ENCODE peak calls at places on chromosomes 1 and 21, in six cellular contexts. U, I, F, Q, Y and X are unnamed samples.

GRCh38 chr1:44905276-44905675 is 62.2 kb upstream of the PTCH2 start:
- DNase-seq in U (no peak), I (no peak), F (no peak), Q (no peak), Y (no peak), X (no peak)

GRCh38 chr1:7588457-7588827 is 182.7 kb upstream of the VAMP3 start:
- DNase-seq in U (no peak), I (no peak), F (no peak), Q (no peak), Y (no peak), X (no peak)

GRCh38 chr21:26224351-26224750 is 53.8 kb upstream of the APP start:
- DNase-seq in U (no peak), I (no peak), F (no peak), Q (no peak), Y (no peak), X (no peak)

GRCh38 chr1:218711884-218712674 is 366.9 kb downstream of the TGFB2 start:
- DNase-seq in U (no peak), I (peak), F (no peak), Q (no peak), Y (no peak), X (no peak)

GRCh38 chr1:182478238-182478637 is 28.3 kb downstream of the RGSL1 start:
- DNase-seq in U (no peak), I (no peak), F (no peak), Q (no peak), Y (no peak), X (no peak)

GRCh38 chr1:54442185-54442584 is 36.0 kb upstream of the SSBP3 start:
- DNase-seq in U (no peak), I (no peak), F (no peak), Q (no peak), Y (no peak), X (no peak)

GRCh38 chr1:180652791-180653190 is 21.0 kb downstream of the XPR1 start:
- DNase-seq in U (no peak), I (no peak), F (no peak), Q (no peak), Y (no peak), X (no peak)

GRCh38 chr1:201088395-201088794 is 23.8 kb downstream of the CACNA1S start:
- DNase-seq in U (no peak), I (no peak), F (no peak), Q (no peak), Y (no peak), X (no peak)

GRCh38 chr1:167824163-167824794 is 89.7 kb downstream of the ADCY10 start:
- DNase-seq in U (no peak), I (no peak), F (no peak), Q (no peak), Y (no peak), X (no peak)

GRCh38 chr21:45466330-45467220 is 61.6 kb downstream of the COL18A1 start:
- DNase-seq in U (no peak), I (no peak), F (no peak), Q (no peak), Y (no peak), X (no peak)

GRCh38 chr21:45396620-45396995 is 8.4 kb upstream of the COL18A1 start:
- DNase-seq in U (no peak), I (no peak), F (no peak), Q (no peak), Y (no peak), X (no peak)

GRCh38 chr1:153617677-153618076 is 1.6 kb upstream of the S100A14 start:
- DNase-seq in U (peak), I (peak), F (no peak), Q (no peak), Y (peak), X (peak)

GRCh38 chr1:1000357-1001056 is 610 bp upstream of the HES4 start:
- DNase-seq in U (peak), I (peak), F (peak), Q (no peak), Y (peak), X (no peak)

GRCh38 chr1:3215198-3216045 is 146.4 kb downstream of the PRDM16 start:
- DNase-seq in U (no peak), I (no peak), F (no peak), Q (no peak), Y (no peak), X (no peak)

GRCh38 chr1:30700528-30701265 is 22.7 kb downstream of the MATN1 start:
- DNase-seq in U (no peak), I (no peak), F (no peak), Q (no peak), Y (no peak), X (no peak)

GRCh38 chr1:153260980-153261792 is 1.7 kb downstream of the LORICRIN start:
- DNase-seq in U (no peak), I (no peak), F (peak), Q (no peak), Y (peak), X (no peak)

GRCh38 chr1:105894006-105894405 is 1162.5 kb upstream of the PRMT6 start:
- DNase-seq in U (no peak), I (no peak), F (no peak), Q (no peak), Y (no peak), X (no peak)

GRCh38 chr1:13564073-13564472 is 19.6 kb upstream of the PDPN start:
- DNase-seq in U (no peak), I (no peak), F (no peak), Q (no peak), Y (no peak), X (no peak)

GRCh38 chr1:112507896-112508241 is 896 bp upstream of the WNT2B start:
- DNase-seq in U (no peak), I (no peak), F (no peak), Q (no peak), Y (peak), X (no peak)

GRCh38 chr1:6235302-6235680 is 473 bp downstream of the ICMT start:
- DNase-seq in U (no peak), I (no peak), F (peak), Q (no peak), Y (no peak), X (no peak)

GRCh38 chr1:212540031-212540430 is 68.5 kb upstream of the ATF3 start:
- DNase-seq in U (no peak), I (no peak), F (no peak), Q (no peak), Y (no peak), X (no peak)

GRCh38 chr1:27979151-27979858 is 19.5 kb downstream of the XKR8 start:
- DNase-seq in U (peak), I (peak), F (no peak), Q (no peak), Y (no peak), X (no peak)

GRCh38 chr1:110873856-110874255 is 908 bp downstream of the CD53 start:
- DNase-seq in U (peak), I (no peak), F (no peak), Q (no peak), Y (no peak), X (no peak)

GRCh38 chr1:32390904-32391480 is 3.2 kb downstream of the BSDC1 start:
- DNase-seq in U (peak), I (no peak), F (no peak), Q (no peak), Y (no peak), X (no peak)

GRCh38 chr1:54649130-54649898 is 7.7 kb downstream of the MROH7 start:
- DNase-seq in U (no peak), I (no peak), F (no peak), Q (no peak), Y (no peak), X (no peak)

GRCh38 chr1:89711140-89711778 is 78.3 kb downstream of the LRRC8C start:
- DNase-seq in U (no peak), I (no peak), F (no peak), Q (no peak), Y (no peak), X (no peak)